ENCODE peak calls at places on chromosomes 7 and 10, in ten cellular contexts. One of them, this sample, is unnamed.

GRCh38 chr10:97788552-97789442 is 17.0 kb upstream of the SFRP5 start:
- DNase-seq in nephron progenitor cell: peak
- DNase-seq in heart right ventricle: peak
- DNase-seq in CD4-positive, alpha-beta T cell: no peak
- DNase-seq in fibroblast of villous mesenchyme: peak
- DNase-seq in glutamatergic neuron: no peak
- DNase-seq in AG10803: no peak
- DNase-seq in GM23338: no peak
- DNase-seq in GM10248: no peak
- DNase-seq in A549: no peak
- DNase-seq in this sample: no peak

GRCh38 chr7:17552952-17553351 is 254.5 kb downstream of the AHR start:
- DNase-seq in nephron progenitor cell: no peak
- DNase-seq in heart right ventricle: no peak
- DNase-seq in CD4-positive, alpha-beta T cell: no peak
- DNase-seq in fibroblast of villous mesenchyme: peak
- DNase-seq in glutamatergic neuron: no peak
- DNase-seq in AG10803: peak
- DNase-seq in GM23338: no peak
- DNase-seq in GM10248: no peak
- DNase-seq in A549: no peak
- DNase-seq in this sample: no peak

GRCh38 chr10:54900584-54900983 is 99.6 kb upstream of the PCDH15 start:
- DNase-seq in nephron progenitor cell: no peak
- DNase-seq in heart right ventricle: no peak
- DNase-seq in CD4-positive, alpha-beta T cell: no peak
- DNase-seq in fibroblast of villous mesenchyme: no peak
- DNase-seq in glutamatergic neuron: no peak
- DNase-seq in AG10803: no peak
- DNase-seq in GM23338: no peak
- DNase-seq in GM10248: peak
- DNase-seq in A549: no peak
- DNase-seq in this sample: no peak

GRCh38 chr10:112349521-112350085 is 24.3 kb upstream of the ACSL5 start:
- DNase-seq in nephron progenitor cell: no peak
- DNase-seq in heart right ventricle: no peak
- DNase-seq in CD4-positive, alpha-beta T cell: no peak
- DNase-seq in fibroblast of villous mesenchyme: no peak
- DNase-seq in glutamatergic neuron: no peak
- DNase-seq in AG10803: no peak
- DNase-seq in GM23338: no peak
- DNase-seq in GM10248: no peak
- DNase-seq in A549: no peak
- DNase-seq in this sample: no peak

GRCh38 chr10:17781856-17782255 is 27.3 kb upstream of the MRC1 start:
- DNase-seq in nephron progenitor cell: no peak
- DNase-seq in heart right ventricle: no peak
- DNase-seq in CD4-positive, alpha-beta T cell: no peak
- DNase-seq in fibroblast of villous mesenchyme: no peak
- DNase-seq in glutamatergic neuron: no peak
- DNase-seq in AG10803: no peak
- DNase-seq in GM23338: peak
- DNase-seq in GM10248: no peak
- DNase-seq in A549: no peak
- DNase-seq in this sample: no peak

GRCh38 chr10:100502926-100503480 is 16.7 kb downstream of the SEC31B start:
- DNase-seq in nephron progenitor cell: no peak
- DNase-seq in heart right ventricle: no peak
- DNase-seq in CD4-positive, alpha-beta T cell: no peak
- DNase-seq in fibroblast of villous mesenchyme: no peak
- DNase-seq in glutamatergic neuron: no peak
- DNase-seq in AG10803: peak
- DNase-seq in GM23338: no peak
- DNase-seq in GM10248: no peak
- DNase-seq in A549: no peak
- DNase-seq in this sample: no peak

GRCh38 chr10:34275626-34276025 is 539.5 kb downstream of the PARD3 start:
- DNase-seq in nephron progenitor cell: no peak
- DNase-seq in heart right ventricle: no peak
- DNase-seq in CD4-positive, alpha-beta T cell: no peak
- DNase-seq in fibroblast of villous mesenchyme: peak
- DNase-seq in glutamatergic neuron: no peak
- DNase-seq in AG10803: no peak
- DNase-seq in GM23338: no peak
- DNase-seq in GM10248: no peak
- DNase-seq in A549: no peak
- DNase-seq in this sample: no peak

GRCh38 chr10:89792187-89792586 is 90.8 kb downstream of the KIF20B start:
- DNase-seq in nephron progenitor cell: no peak
- DNase-seq in heart right ventricle: no peak
- DNase-seq in CD4-positive, alpha-beta T cell: no peak
- DNase-seq in fibroblast of villous mesenchyme: peak
- DNase-seq in glutamatergic neuron: no peak
- DNase-seq in AG10803: no peak
- DNase-seq in GM23338: no peak
- DNase-seq in GM10248: no peak
- DNase-seq in A549: no peak
- DNase-seq in this sample: no peak

GRCh38 chr10:100713049-100713858 is 32.1 kb upstream of the PAX2 start:
- DNase-seq in nephron progenitor cell: no peak
- DNase-seq in heart right ventricle: no peak
- DNase-seq in CD4-positive, alpha-beta T cell: no peak
- DNase-seq in fibroblast of villous mesenchyme: no peak
- DNase-seq in glutamatergic neuron: no peak
- DNase-seq in AG10803: no peak
- DNase-seq in GM23338: peak
- DNase-seq in GM10248: no peak
- DNase-seq in A549: no peak
- DNase-seq in this sample: no peak

GRCh38 chr10:114174462-114175190 is 623 bp upstream of the CCDC186 start:
- DNase-seq in nephron progenitor cell: no peak
- DNase-seq in heart right ventricle: peak
- DNase-seq in CD4-positive, alpha-beta T cell: no peak
- DNase-seq in fibroblast of villous mesenchyme: peak
- DNase-seq in glutamatergic neuron: no peak
- DNase-seq in AG10803: peak
- DNase-seq in GM23338: peak
- DNase-seq in GM10248: no peak
- DNase-seq in A549: peak
- DNase-seq in this sample: no peak

GRCh38 chr7:42071372-42072261 is 165.4 kb downstream of the GLI3 start:
- DNase-seq in nephron progenitor cell: no peak
- DNase-seq in heart right ventricle: no peak
- DNase-seq in CD4-positive, alpha-beta T cell: no peak
- DNase-seq in fibroblast of villous mesenchyme: peak
- DNase-seq in glutamatergic neuron: no peak
- DNase-seq in AG10803: peak
- DNase-seq in GM23338: peak
- DNase-seq in GM10248: no peak
- DNase-seq in A549: no peak
- DNase-seq in this sample: no peak

GRCh38 chr10:123666318-123667291 is at the start of gene GPR26:
- DNase-seq in nephron progenitor cell: peak
- DNase-seq in heart right ventricle: no peak
- DNase-seq in CD4-positive, alpha-beta T cell: no peak
- DNase-seq in fibroblast of villous mesenchyme: no peak
- DNase-seq in glutamatergic neuron: peak
- DNase-seq in AG10803: peak
- DNase-seq in GM23338: peak
- DNase-seq in GM10248: no peak
- DNase-seq in A549: no peak
- DNase-seq in this sample: no peak

GRCh38 chr10:123669901-123670300 is 3.7 kb downstream of the GPR26 start:
- DNase-seq in nephron progenitor cell: no peak
- DNase-seq in heart right ventricle: no peak
- DNase-seq in CD4-positive, alpha-beta T cell: no peak
- DNase-seq in fibroblast of villous mesenchyme: no peak
- DNase-seq in glutamatergic neuron: no peak
- DNase-seq in AG10803: peak
- DNase-seq in GM23338: no peak
- DNase-seq in GM10248: no peak
- DNase-seq in A549: no peak
- DNase-seq in this sample: no peak

GRCh38 chr10:123663522-123663921 is 2.6 kb upstream of the GPR26 start:
- DNase-seq in nephron progenitor cell: no peak
- DNase-seq in heart right ventricle: no peak
- DNase-seq in CD4-positive, alpha-beta T cell: no peak
- DNase-seq in fibroblast of villous mesenchyme: no peak
- DNase-seq in glutamatergic neuron: no peak
- DNase-seq in AG10803: no peak
- DNase-seq in GM23338: peak
- DNase-seq in GM10248: no peak
- DNase-seq in A549: no peak
- DNase-seq in this sample: no peak

DNA sequence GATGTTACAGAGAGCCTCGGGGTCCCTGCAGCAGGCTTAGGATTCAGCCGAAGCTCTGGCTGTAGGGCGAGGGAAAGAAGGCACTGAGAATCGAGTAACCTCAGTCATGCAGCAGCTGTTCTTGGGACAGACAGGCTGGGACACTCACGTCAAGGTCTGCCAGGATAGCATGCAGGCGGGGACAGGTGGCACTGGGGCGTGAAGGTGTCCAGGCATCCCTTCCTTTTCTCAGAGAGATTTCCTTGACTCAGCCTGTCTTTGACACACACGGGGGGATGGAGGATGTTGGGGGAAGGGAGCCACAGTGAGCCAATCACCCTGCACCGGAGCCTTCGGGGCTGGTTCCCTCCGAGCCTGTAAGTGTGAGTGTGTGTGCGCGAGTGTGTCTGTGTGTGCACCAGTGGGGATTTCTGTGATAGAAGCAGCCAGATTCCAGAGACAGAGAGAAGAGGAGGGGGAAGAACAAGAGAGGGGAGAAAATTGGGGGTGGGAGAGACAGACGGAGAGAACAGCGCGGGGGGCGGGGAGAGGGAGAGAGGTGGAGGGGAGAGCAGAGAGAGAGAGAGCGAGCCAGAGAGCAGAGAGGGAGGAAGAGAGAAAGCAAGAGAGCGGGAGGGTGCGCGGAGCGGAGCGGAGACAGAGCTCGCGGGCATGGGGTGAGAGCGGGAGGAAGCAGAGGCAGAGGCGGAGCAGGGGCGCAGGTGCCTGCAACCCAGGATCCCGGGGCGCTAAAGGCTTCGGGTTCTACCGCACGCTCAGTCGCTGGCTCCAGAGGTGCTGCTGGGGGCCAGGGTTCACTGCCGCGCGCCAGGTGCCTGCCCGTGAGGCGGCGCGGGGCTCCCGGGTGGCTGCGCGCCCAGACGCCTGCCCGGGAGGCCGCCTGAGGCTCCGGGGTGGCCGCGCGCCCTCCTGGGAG is 526 bp upstream of the GPR26 start:
- DNase-seq in nephron progenitor cell: no peak
- DNase-seq in heart right ventricle: no peak
- DNase-seq in CD4-positive, alpha-beta T cell: no peak
- DNase-seq in fibroblast of villous mesenchyme: no peak
- DNase-seq in glutamatergic neuron: peak
- DNase-seq in AG10803: no peak
- DNase-seq in GM23338: peak
- DNase-seq in GM10248: no peak
- DNase-seq in A549: no peak
- DNase-seq in this sample: no peak
- TF ChIP-seq CTCF in nephron progenitor cell: no peak
- TF ChIP-seq CTCF in heart right ventricle: no peak
- TF ChIP-seq CTCF in CD4-positive, alpha-beta T cell: no peak
- TF ChIP-seq CTCF in fibroblast of villous mesenchyme: no peak
- TF ChIP-seq CTCF in glutamatergic neuron: no peak
- TF ChIP-seq CTCF in AG10803: no peak
- TF ChIP-seq CTCF in GM23338: no peak
- TF ChIP-seq CTCF in GM10248: no peak
- TF ChIP-seq CTCF in A549: no peak
- TF ChIP-seq CTCF in this sample: no peak

DNA sequence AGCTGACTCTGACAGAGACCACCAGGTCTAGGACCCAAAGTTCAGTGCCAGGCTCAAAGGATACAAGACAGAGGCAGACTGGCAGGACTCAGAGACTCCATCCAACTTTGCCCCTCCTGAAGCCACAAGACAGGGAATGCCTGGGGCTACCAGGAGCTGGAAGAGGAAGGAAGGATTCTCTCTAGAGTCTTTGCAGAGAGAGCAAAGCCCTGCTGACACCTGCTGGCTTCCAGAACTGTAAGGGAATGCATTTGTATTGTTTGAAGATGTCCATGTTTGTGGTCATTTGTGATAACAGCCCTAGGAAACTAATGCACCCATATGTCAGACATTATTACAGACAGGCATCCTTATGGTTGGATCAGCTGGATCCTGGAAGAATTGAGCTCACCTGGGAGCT is 132.3 kb upstream of the C7orf33 start:
- DNase-seq in nephron progenitor cell: no peak
- DNase-seq in heart right ventricle: no peak
- DNase-seq in CD4-positive, alpha-beta T cell: no peak
- DNase-seq in fibroblast of villous mesenchyme: no peak
- DNase-seq in glutamatergic neuron: no peak
- DNase-seq in AG10803: no peak
- DNase-seq in GM23338: no peak
- DNase-seq in GM10248: no peak
- DNase-seq in A549: no peak
- DNase-seq in this sample: no peak
- TF ChIP-seq CTCF in nephron progenitor cell: no peak
- TF ChIP-seq CTCF in heart right ventricle: no peak
- TF ChIP-seq CTCF in CD4-positive, alpha-beta T cell: no peak
- TF ChIP-seq CTCF in fibroblast of villous mesenchyme: no peak
- TF ChIP-seq CTCF in glutamatergic neuron: no peak
- TF ChIP-seq CTCF in AG10803: no peak
- TF ChIP-seq CTCF in GM23338: no peak
- TF ChIP-seq CTCF in GM10248: no peak
- TF ChIP-seq CTCF in A549: no peak
- TF ChIP-seq CTCF in this sample: no peak

DNA sequence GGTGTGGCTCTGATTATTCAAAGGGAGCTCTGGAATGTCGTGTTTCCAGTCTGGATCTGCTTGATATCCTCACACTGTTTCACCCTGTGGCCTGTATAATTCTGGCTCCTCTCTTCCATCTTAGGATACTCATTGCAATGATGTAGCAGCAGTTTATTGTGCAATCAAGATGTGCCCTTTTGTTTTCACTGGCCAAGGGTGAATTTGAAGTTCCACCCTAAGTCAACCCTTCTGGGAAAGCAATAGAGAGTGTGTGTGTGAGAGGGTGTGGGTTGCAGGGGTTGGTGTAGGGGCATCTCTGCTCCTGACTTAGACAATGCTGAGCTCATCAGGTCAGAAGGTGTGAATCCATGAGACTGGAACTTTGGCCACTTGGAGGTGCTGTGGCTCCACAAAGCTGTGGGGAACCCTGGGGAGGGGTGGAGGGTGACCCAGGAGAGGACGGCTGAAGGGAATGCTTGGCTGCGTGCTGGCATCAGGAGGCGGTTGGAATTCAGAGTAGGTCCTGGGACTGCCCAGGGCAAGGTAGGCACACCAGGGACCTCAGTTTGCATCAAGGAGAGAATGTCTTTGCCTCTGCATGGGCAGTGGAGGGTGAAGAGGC is 118.0 kb upstream of the PRSS58 start:
- DNase-seq in nephron progenitor cell: peak
- DNase-seq in heart right ventricle: no peak
- DNase-seq in CD4-positive, alpha-beta T cell: no peak
- DNase-seq in fibroblast of villous mesenchyme: no peak
- DNase-seq in glutamatergic neuron: peak
- DNase-seq in AG10803: peak
- DNase-seq in GM23338: peak
- DNase-seq in GM10248: no peak
- DNase-seq in A549: no peak
- DNase-seq in this sample: no peak
- TF ChIP-seq CTCF in nephron progenitor cell: peak
- TF ChIP-seq CTCF in heart right ventricle: no peak
- TF ChIP-seq CTCF in CD4-positive, alpha-beta T cell: no peak
- TF ChIP-seq CTCF in fibroblast of villous mesenchyme: peak
- TF ChIP-seq CTCF in glutamatergic neuron: peak
- TF ChIP-seq CTCF in AG10803: peak
- TF ChIP-seq CTCF in GM23338: peak
- TF ChIP-seq CTCF in GM10248: no peak
- TF ChIP-seq CTCF in A549: no peak
- TF ChIP-seq CTCF in this sample: no peak

GRCh38 chr10:105691811-105692210 is 1050.7 kb downstream of the SORCS3 start:
- DNase-seq in nephron progenitor cell: peak
- DNase-seq in heart right ventricle: no peak
- DNase-seq in CD4-positive, alpha-beta T cell: no peak
- DNase-seq in fibroblast of villous mesenchyme: no peak
- DNase-seq in glutamatergic neuron: no peak
- DNase-seq in AG10803: no peak
- DNase-seq in GM23338: peak
- DNase-seq in GM10248: no peak
- DNase-seq in A549: no peak
- DNase-seq in this sample: no peak
- TF ChIP-seq CTCF in nephron progenitor cell: peak
- TF ChIP-seq CTCF in heart right ventricle: no peak
- TF ChIP-seq CTCF in CD4-positive, alpha-beta T cell: no peak
- TF ChIP-seq CTCF in fibroblast of villous mesenchyme: no peak
- TF ChIP-seq CTCF in glutamatergic neuron: peak
- TF ChIP-seq CTCF in AG10803: no peak
- TF ChIP-seq CTCF in GM23338: peak
- TF ChIP-seq CTCF in GM10248: no peak
- TF ChIP-seq CTCF in A549: no peak
- TF ChIP-seq CTCF in this sample: peak